ENCODE peak calls at places on chromosomes 13 and 19, in nine cellular contexts. R is SHP77; I is cardiac muscle cell; B is sciatic nerve; C is NCI-H460; U is BJ; S is stimulated activated CD8-positive, alpha-beta memory T cell treated with anti-CD3 and anti-CD28 coated beads, Interleukin-15, amount 100 ng/mL, for 4 hours; N is NCI-H2171; Q is BE2C. W is an unnamed sample.
A peak's percentile ranks its signal among the peaks of the same experiment; 100 is the strongest.

GRCh38 chr19:44757057-44757734 is 8.7 kb downstream of the BCL3 start:
- DNase-seq in R (no peak), U (no peak), C (no peak), S (no peak), Q (peak; percentile 83), I (peak; percentile 91), N (no peak), B (peak; percentile 87), W (no peak)

GRCh38 chr19:53157601-53158000 is 1.3 kb downstream of the ZNF347 start:
- DNase-seq in N (no peak), S (no peak), I (peak; percentile 22), Q (no peak), B (no peak), U (no peak), C (no peak), R (no peak), W (no peak)

GRCh38 chr19:36215276-36216171 is 618 bp downstream of the ZNF146 start:
- DNase-seq in Q (peak; percentile 17), N (no peak), B (no peak), R (no peak), C (no peak), S (no peak), U (no peak), I (peak; percentile 60), W (peak; percentile 12)

GRCh38 chr19:51372649-51373504 is at the start of gene NKG7:
- DNase-seq in S (peak; percentile 91), B (no peak), U (no peak), Q (no peak), N (no peak), I (no peak), R (no peak), C (no peak), W (no peak)

GRCh38 chr13:48602296-48603040 is 51.3 kb upstream of the CYSLTR2 start:
- DNase-seq in I (no peak), C (no peak), N (no peak), U (no peak), R (no peak), B (no peak), S (no peak), Q (no peak), W (no peak)

GRCh38 chr13:75180805-75181455 is 301.0 kb downstream of the TBC1D4 start:
- DNase-seq in U (peak; percentile 12), C (no peak), N (no peak), I (peak; percentile 25), B (no peak), Q (no peak), S (no peak), R (no peak), W (no peak)

GRCh38 chr13:77565635-77566034 is 30.1 kb downstream of the SCEL start:
- DNase-seq in R (no peak), S (no peak), C (peak; percentile 34), B (no peak), N (peak; percentile 53), U (no peak), I (peak; percentile 58), Q (peak; percentile 22), W (no peak)

GRCh38 chr19:41998246-41999020 is 4.4 kb upstream of the ATP1A3 start:
- DNase-seq in I (peak; percentile 45), N (peak; percentile 86), B (no peak), C (peak; percentile 29), Q (peak; percentile 90), S (no peak), R (peak; percentile 73), U (no peak), W (no peak)

GRCh38 chr19:16038196-16038695 is 38.0 kb upstream of the TPM4 start:
- DNase-seq in R (no peak), Q (no peak), B (no peak), I (no peak), N (no peak), C (no peak), U (no peak), S (no peak), W (no peak)

GRCh38 chr19:43780706-43781525 is at the start of gene KCNN4:
- DNase-seq in R (no peak), C (no peak), I (no peak), B (no peak), Q (no peak), N (no peak), S (peak; percentile 63), U (no peak), W (no peak)

GRCh38 chr19:9848060-9848459 is 12.9 kb downstream of the PIN1 start:
- DNase-seq in R (no peak), C (no peak), S (no peak), N (peak; percentile 20), U (no peak), I (no peak), Q (peak; percentile 37), B (no peak), W (no peak)

GRCh38 chr13:50421457-50422130 is 406.4 kb downstream of the KCNRG start:
- DNase-seq in Q (no peak), B (no peak), N (no peak), S (no peak), R (no peak), U (no peak), C (no peak), I (no peak), W (peak; percentile 68)

GRCh38 chr19:18422530-18423191 is 3.5 kb downstream of the SSBP4 start:
- DNase-seq in N (no peak), C (no peak), B (no peak), Q (no peak), I (no peak), S (no peak), U (no peak), R (no peak), W (no peak)

GRCh38 chr13:87153371-87153770 is 517.8 kb upstream of the SLITRK5 start:
- DNase-seq in N (no peak), S (no peak), I (no peak), Q (no peak), B (no peak), C (no peak), R (no peak), U (no peak), W (no peak)

GRCh38 chr19:17751103-17751911 is at the start of gene FCHO1:
- DNase-seq in Q (no peak), U (no peak), I (no peak), N (no peak), S (peak; percentile 85), R (no peak), C (no peak), B (no peak), W (no peak)

GRCh38 chr19:38455031-38455430 is 21.5 kb downstream of the RYR1 start:
- DNase-seq in N (no peak), U (no peak), C (peak; percentile 4), B (no peak), Q (no peak), S (no peak), I (peak; percentile 27), R (no peak), W (no peak)

GRCh38 chr13:78413887-78414553 is 189.3 kb downstream of the POU4F1 start:
- DNase-seq in C (no peak), B (no peak), R (no peak), N (no peak), U (no peak), Q (no peak), I (no peak), S (no peak), W (no peak)

GRCh38 chr13:30868806-30869470 is 37.1 kb upstream of the MEDAG start:
- DNase-seq in Q (no peak), S (no peak), U (no peak), R (no peak), B (no peak), C (no peak), N (no peak), I (no peak), W (no peak)

GRCh38 chr13:84985860-84986259 is 813.4 kb downstream of the SLITRK6 start:
- DNase-seq in C (no peak), R (no peak), Q (no peak), B (no peak), U (no peak), S (no peak), N (no peak), I (no peak), W (no peak)

GRCh38 chr19:11435833-11436313 is 438 bp downstream of the PRKCSH start:
- DNase-seq in U (no peak), R (no peak), N (no peak), C (no peak), S (no peak), I (peak; percentile 30), B (no peak), Q (no peak), W (no peak)

GRCh38 chr19:2512523-2513431 is 36.9 kb downstream of the GADD45B start:
- DNase-seq in C (no peak), S (no peak), I (no peak), R (no peak), Q (no peak), U (no peak), N (no peak), B (no peak), W (no peak)

GRCh38 chr19:1081301-1082164 is 13.6 kb downstream of the POLR2E start:
- DNase-seq in C (no peak), R (no peak), I (no peak), S (no peak), B (peak; percentile 57), N (no peak), Q (peak; percentile 65), U (no peak), W (no peak)

GRCh38 chr13:64697226-64697625 is 2532.9 kb downstream of the PCDH9 start:
- DNase-seq in U (no peak), S (no peak), R (no peak), I (peak; percentile 51), B (no peak), Q (no peak), N (no peak), C (no peak), W (no peak)

GRCh38 chr13:79282976-79283375 is 123.1 kb downstream of the RBM26 start:
- DNase-seq in U (no peak), Q (no peak), S (no peak), N (no peak), I (peak; percentile 3), C (no peak), R (no peak), B (no peak), W (no peak)

GRCh38 chr19:54104998-54105715 is 2.5 kb downstream of the NDUFA3 start:
- DNase-seq in C (no peak), U (no peak), B (no peak), I (peak; percentile 9), S (no peak), R (no peak), Q (no peak), N (no peak), W (no peak)

GRCh38 chr13:99432637-99433542 is 68.4 kb upstream of the TM9SF2 start:
- DNase-seq in N (no peak), U (peak; percentile 39), Q (no peak), R (peak; percentile 68), I (peak; percentile 60), C (peak; percentile 47), B (peak; percentile 77), S (peak; percentile 77), W (no peak)

GRCh38 chr19:18436651-18437478 is 1.1 kb downstream of the ISYNA1 start:
- DNase-seq in C (no peak), R (peak; percentile 81), S (peak; percentile 71), Q (peak; percentile 90), B (peak; percentile 91), I (peak; percentile 95), U (no peak), N (peak; percentile 86), W (peak; percentile 76)

GRCh38 chr19:35553385-35554000 is 8.1 kb downstream of the TMEM147 start:
- DNase-seq in Q (no peak), R (no peak), B (no peak), N (no peak), I (no peak), C (no peak), U (no peak), S (no peak), W (no peak)

GRCh38 chr19:49874503-49875157 is 2.5 kb downstream of the AKT1S1 start:
- DNase-seq in I (no peak), S (no peak), B (no peak), N (no peak), R (no peak), C (no peak), Q (no peak), U (no peak), W (no peak)